ENCODE peak calls at places on chromosomes 13 and 19, in four cellular contexts. One of them, this sample, is unnamed.

GRCh38 chr13:79973533-79973963 is 367.4 kb downstream of the SPRY2 start:
- DNase-seq in fibroblast of lung: no peak
- DNase-seq in heart right ventricle: peak; percentile 22
- DNase-seq in astrocyte: no peak
- DNase-seq in this sample: peak; percentile 9

GRCh38 chr13:78603240-78603947 is at the start of gene POU4F1:
- DNase-seq in fibroblast of lung: peak; percentile 26
- DNase-seq in astrocyte: no peak
- DNase-seq in heart right ventricle: peak; percentile 33
- DNase-seq in this sample: peak; percentile 88

GRCh38 chr13:85590231-85590931 is 208.8 kb downstream of the SLITRK6 start:
- DNase-seq in fibroblast of lung: peak; percentile 19
- DNase-seq in heart right ventricle: no peak
- DNase-seq in astrocyte: peak; percentile 10
- DNase-seq in this sample: no peak

GRCh38 chr13:38735655-38736440 is 49.0 kb downstream of the FREM2 start:
- DNase-seq in fibroblast of lung: no peak
- DNase-seq in heart right ventricle: no peak
- DNase-seq in astrocyte: no peak
- DNase-seq in this sample: no peak

GRCh38 chr13:112931028-112931934 is 37.7 kb upstream of the MCF2L start:
- DNase-seq in heart right ventricle: no peak
- DNase-seq in fibroblast of lung: peak; percentile 66
- DNase-seq in astrocyte: peak; percentile 34
- DNase-seq in this sample: no peak

GRCh38 chr13:94534171-94534570 is 54.7 kb upstream of the DCT start:
- DNase-seq in fibroblast of lung: peak; percentile 11
- DNase-seq in heart right ventricle: no peak
- DNase-seq in astrocyte: peak; percentile 55
- DNase-seq in this sample: no peak

GRCh38 chr13:110507678-110508381 is 53.7 kb downstream of the RAB20 start:
- DNase-seq in fibroblast of lung: no peak
- DNase-seq in astrocyte: no peak
- DNase-seq in heart right ventricle: peak; percentile 52
- DNase-seq in this sample: no peak

GRCh38 chr19:50461066-50461875 is 15.0 kb upstream of the EMC10 start:
- DNase-seq in astrocyte: peak; percentile 34
- DNase-seq in fibroblast of lung: peak; percentile 67
- DNase-seq in heart right ventricle: peak; percentile 39
- DNase-seq in this sample: peak; percentile 88

GRCh38 chr13:25911020-25911419 is 140.8 kb downstream of the SHISA2 start:
- DNase-seq in heart right ventricle: no peak
- DNase-seq in astrocyte: no peak
- DNase-seq in fibroblast of lung: no peak
- DNase-seq in this sample: no peak

GRCh38 chr19:28023064-28023463 is 1189.9 kb downstream of the UQCRFS1 start:
- DNase-seq in astrocyte: peak; percentile 97
- DNase-seq in heart right ventricle: no peak
- DNase-seq in fibroblast of lung: no peak
- DNase-seq in this sample: no peak

GRCh38 chr19:41691268-41691970 is 3.3 kb upstream of the CEACAM7 start:
- DNase-seq in heart right ventricle: no peak
- DNase-seq in astrocyte: no peak
- DNase-seq in fibroblast of lung: no peak
- DNase-seq in this sample: peak; percentile 56

GRCh38 chr13:45718063-45718462 is 15.9 kb downstream of the CBY2 start:
- DNase-seq in fibroblast of lung: peak; percentile 32
- DNase-seq in heart right ventricle: no peak
- DNase-seq in astrocyte: peak; percentile 3
- DNase-seq in this sample: peak; percentile 48
- TF ChIP-seq CTCF in fibroblast of lung: peak; percentile 42
- TF ChIP-seq CTCF in heart right ventricle: peak; percentile 27
- TF ChIP-seq CTCF in astrocyte: peak; percentile 50
- TF ChIP-seq CTCF in this sample: peak; percentile 69

GRCh38 chr13:61880576-61881283 is 465.1 kb upstream of the PCDH20 start:
- DNase-seq in fibroblast of lung: peak; percentile 34
- DNase-seq in heart right ventricle: no peak
- DNase-seq in astrocyte: no peak
- DNase-seq in this sample: peak; percentile 8
- TF ChIP-seq CTCF in fibroblast of lung: no peak
- TF ChIP-seq CTCF in heart right ventricle: peak; percentile 21
- TF ChIP-seq CTCF in astrocyte: peak; percentile 40
- TF ChIP-seq CTCF in this sample: peak; percentile 51

DNA sequence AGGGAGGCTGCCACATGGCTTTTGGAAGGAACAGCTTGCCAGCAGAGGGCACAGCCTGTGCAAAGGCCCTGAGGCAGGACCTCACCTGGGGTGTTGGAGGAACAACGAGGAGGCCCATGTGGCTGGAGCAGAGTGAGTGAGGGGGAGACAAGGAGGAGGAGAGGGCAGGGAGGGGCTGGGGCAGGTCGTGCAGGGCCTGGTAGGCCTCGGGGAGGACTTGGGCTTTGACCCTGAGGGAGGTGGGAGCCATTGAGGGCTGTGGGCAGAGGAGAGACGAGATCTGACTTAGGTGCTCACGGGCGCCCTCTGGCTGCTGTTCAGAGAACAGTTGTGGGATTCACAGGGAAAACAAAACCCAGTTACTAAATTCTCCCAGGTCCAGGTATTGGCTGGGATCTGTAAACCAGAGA is 25.2 kb downstream of the ZNRF4 start:
- DNase-seq in heart right ventricle: no peak
- DNase-seq in astrocyte: no peak
- DNase-seq in fibroblast of lung: peak; percentile 14
- DNase-seq in this sample: peak; percentile 60
- TF ChIP-seq CTCF in heart right ventricle: peak; percentile 43
- TF ChIP-seq CTCF in astrocyte: peak; percentile 34
- TF ChIP-seq CTCF in fibroblast of lung: peak; percentile 18
- TF ChIP-seq CTCF in this sample: peak; percentile 42

DNA sequence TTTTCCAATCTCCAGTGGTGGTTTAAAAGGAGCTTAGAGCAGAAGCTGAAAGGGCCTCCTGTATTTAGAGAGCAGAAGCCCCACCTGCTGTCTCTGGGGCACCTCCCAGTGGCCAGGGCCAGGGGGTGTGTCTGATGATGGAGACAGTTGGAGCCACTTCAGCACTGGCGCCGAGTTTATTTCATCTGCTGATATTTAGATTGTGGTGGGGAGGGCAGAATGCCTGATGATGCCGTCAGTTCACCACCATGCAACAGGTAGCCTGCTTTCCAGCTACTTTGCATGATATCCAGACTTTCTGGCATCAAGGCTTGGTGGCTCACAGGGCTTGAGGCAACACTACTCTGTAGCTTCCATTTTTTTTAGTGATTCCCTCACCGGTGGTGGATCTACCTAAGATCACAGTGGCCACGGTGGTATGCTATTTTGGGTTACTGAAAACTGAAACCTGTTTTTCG is 371.9 kb downstream of the KCNRG start:
- DNase-seq in heart right ventricle: peak; percentile 52
- DNase-seq in fibroblast of lung: peak; percentile 44
- DNase-seq in astrocyte: peak; percentile 74
- DNase-seq in this sample: peak; percentile 23
- TF ChIP-seq CTCF in heart right ventricle: peak; percentile 27
- TF ChIP-seq CTCF in fibroblast of lung: peak; percentile 6
- TF ChIP-seq CTCF in astrocyte: no peak
- TF ChIP-seq CTCF in this sample: peak; percentile 25

DNA sequence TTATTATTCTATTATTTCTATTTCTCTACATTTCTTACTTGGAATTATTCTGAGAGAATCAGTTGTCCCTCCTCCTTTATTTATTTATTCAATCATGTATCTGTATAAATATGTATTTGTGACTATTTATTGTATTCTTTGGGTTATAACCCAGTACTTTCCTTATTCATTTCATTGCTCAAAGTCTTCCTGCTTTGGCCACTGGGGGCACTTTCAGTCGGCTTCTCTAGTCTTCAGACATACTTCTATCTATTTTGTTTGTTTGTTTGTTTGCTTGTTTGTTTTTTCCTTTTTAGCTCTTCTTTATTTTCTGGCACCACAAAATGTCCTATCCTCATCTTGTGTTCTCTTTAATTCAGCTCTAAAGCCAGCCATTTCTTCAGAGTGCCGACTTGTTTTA is 260.4 kb downstream of the NALCN start:
- DNase-seq in heart right ventricle: no peak
- DNase-seq in fibroblast of lung: no peak
- DNase-seq in astrocyte: no peak
- DNase-seq in this sample: no peak
- TF ChIP-seq CTCF in heart right ventricle: no peak
- TF ChIP-seq CTCF in fibroblast of lung: peak; percentile 43
- TF ChIP-seq CTCF in astrocyte: peak; percentile 46
- TF ChIP-seq CTCF in this sample: peak; percentile 15

GRCh38 chr19:35779033-35779432 is 3.7 kb downstream of the ARHGAP33 start:
- DNase-seq in fibroblast of lung: no peak
- DNase-seq in astrocyte: no peak
- DNase-seq in heart right ventricle: no peak
- DNase-seq in this sample: no peak
- TF ChIP-seq CTCF in fibroblast of lung: no peak
- TF ChIP-seq CTCF in astrocyte: no peak
- TF ChIP-seq CTCF in heart right ventricle: no peak
- TF ChIP-seq CTCF in this sample: no peak